ENCODE peak calls at places on chromosomes 13 and 19, in nine cellular contexts. Z is mucosa of descending colon; V is ELF-1; N is glutamatergic neuron; R is stimulated activated CD8-positive, alpha-beta memory T cell treated with anti-CD3 and anti-CD28 coated beads, Interleukin-7, amount 100 ng/mL, for 24 hours; B is SW480; J is small intestine; L is iPS-NIHi11; M is naive thymus-derived CD8-positive, alpha-beta T cell. A is an unnamed sample.

GRCh38 chr13:40102854-40103253 is 447.4 kb downstream of the COG6 start:
- DNase-seq in L (no peak), M (peak), J (no peak), B (peak), N (no peak), R (peak), V (peak), Z (no peak), A (no peak)

GRCh38 chr19:30862876-30863275 is 486.4 kb downstream of the TSHZ3 start:
- DNase-seq in R (no peak), B (no peak), Z (no peak), V (no peak), N (no peak), M (no peak), L (no peak), J (no peak), A (no peak)

GRCh38 chr13:21075303-21076264 is 14.2 kb upstream of the LATS2 start:
- DNase-seq in M (peak), V (peak), R (no peak), N (peak), L (peak), Z (peak), B (no peak), J (no peak), A (peak)

GRCh38 chr19:4910594-4911273 is 1.4 kb downstream of the UHRF1 start:
- DNase-seq in Z (no peak), B (peak), R (no peak), J (peak), L (no peak), M (no peak), N (peak), V (peak), A (peak)

GRCh38 chr13:98846521-98846920 is 94.0 kb upstream of the SLC15A1 start:
- DNase-seq in L (no peak), R (no peak), J (no peak), M (no peak), Z (no peak), V (no peak), B (no peak), N (no peak), A (no peak)

GRCh38 chr13:40814803-40815202 is 25.4 kb downstream of the SLC25A15 start:
- DNase-seq in L (no peak), Z (no peak), V (no peak), J (no peak), R (no peak), N (no peak), B (no peak), M (no peak), A (no peak)

GRCh38 chr19:38319421-38320258 is at the start of gene KCNK6:
- DNase-seq in R (no peak), B (no peak), Z (peak), N (peak), V (peak), J (peak), L (peak), M (peak), A (peak)

GRCh38 chr13:73272831-73273230 is 214.0 kb downstream of the KLF5 start:
- DNase-seq in N (no peak), R (no peak), V (no peak), L (no peak), M (no peak), B (no peak), Z (no peak), J (no peak), A (no peak)

GRCh38 chr13:97228850-97229521 is 6.9 kb downstream of the MBNL2 start:
- DNase-seq in N (no peak), R (no peak), L (no peak), V (no peak), M (no peak), Z (no peak), B (no peak), J (no peak), A (no peak)

GRCh38 chr13:114143806-114144605 is 11.6 kb upstream of the RASA3 start:
- DNase-seq in N (peak), R (no peak), Z (peak), M (peak), V (peak), B (peak), J (no peak), L (peak), A (peak)

GRCh38 chr19:6590458-6591319 is at the start of gene CD70:
- DNase-seq in M (peak), B (peak), J (no peak), L (peak), R (no peak), Z (peak), N (peak), V (peak), A (peak)

GRCh38 chr19:2494447-2495129 is 18.7 kb downstream of the GADD45B start:
- DNase-seq in Z (peak), B (peak), V (peak), N (no peak), L (peak), M (peak), J (peak), R (no peak), A (peak)

GRCh38 chr13:22740264-22740663 is 440.5 kb upstream of the SGCG start:
- DNase-seq in N (no peak), B (no peak), L (no peak), R (no peak), M (no peak), V (peak), J (no peak), Z (no peak), A (peak)

GRCh38 chr13:93173656-93174055 is 53.0 kb upstream of the GPC6 start:
- DNase-seq in M (no peak), Z (no peak), J (no peak), R (no peak), V (no peak), N (no peak), L (no peak), B (no peak), A (no peak)

GRCh38 chr19:3699071-3699740 is 1.1 kb downstream of the PIP5K1C start:
- DNase-seq in Z (peak), L (no peak), R (no peak), N (no peak), V (peak), J (peak), M (no peak), B (no peak), A (peak)

GRCh38 chr19:33273881-33274662 is 28.3 kb downstream of the CEBPA start:
- DNase-seq in V (no peak), B (peak), N (peak), Z (peak), R (no peak), J (peak), L (no peak), M (no peak), A (no peak)

A was measured in neural progenitor cell.